ENCODE peak calls at places on chromosomes 6 and 20, in nine cellular contexts. P is AG08395; X is HL-60; I is amygdala; W is foreskin fibroblast; N is activated T-helper 9 cell treated with anti-CD3 and anti-CD28 coated beads, Interleukin-2, amount 50 U/mL, for 16 hours; J is NCI-H446; C is cardiac fibroblast; D is C1 segment of cervical spinal cord. V is an unnamed sample.
A peak's percentile ranks its signal among the peaks of the same experiment; 100 is the strongest.

GRCh38 chr6:145734486-145735355 is 599 bp downstream of the EPM2A start:
- DNase-seq in X (peak; percentile 90), W (peak; percentile 91), D (peak; percentile 69), J (peak; percentile 59), C (peak; percentile 90), N (peak; percentile 54), I (peak; percentile 85), P (peak; percentile 85), V (peak; percentile 72)

GRCh38 chr6:37209461-37210205 is 39.7 kb downstream of the PIM1 start:
- DNase-seq in I (no peak), P (no peak), C (no peak), D (no peak), W (no peak), N (no peak), X (no peak), J (no peak), V (no peak)

GRCh38 chr6:6407061-6407723 is 86.7 kb upstream of the F13A1 start:
- DNase-seq in D (no peak), J (no peak), N (no peak), X (peak; percentile 48), I (no peak), P (peak; percentile 10), W (no peak), C (no peak), V (no peak)

GRCh38 chr6:152571089-152571488 is 66.1 kb downstream of the SYNE1 start:
- DNase-seq in D (no peak), W (no peak), P (no peak), I (no peak), N (no peak), J (no peak), C (peak; percentile 52), X (no peak), V (no peak)

GRCh38 chr20:31606928-31607639 is 2.0 kb downstream of the ID1 start:
- DNase-seq in I (no peak), P (peak; percentile 59), X (no peak), D (no peak), J (peak; percentile 77), C (peak; percentile 59), W (no peak), N (no peak), V (no peak)

GRCh38 chr6:39496951-39497350 is 174.4 kb upstream of the KCNK16 start:
- DNase-seq in W (peak; percentile 46), I (no peak), C (peak; percentile 62), X (no peak), D (no peak), N (no peak), P (peak; percentile 42), J (peak; percentile 64), V (peak; percentile 50)

GRCh38 chr20:63663332-63664066 is 5.4 kb downstream of the RTEL1 start:
- DNase-seq in W (no peak), C (no peak), J (no peak), N (no peak), X (no peak), I (no peak), D (no peak), P (no peak), V (no peak)

GRCh38 chr6:100485268-100485667 is 20.5 kb upstream of the SIM1 start:
- DNase-seq in X (no peak), P (no peak), J (no peak), W (no peak), N (no peak), C (no peak), D (no peak), I (no peak), V (no peak)

GRCh38 chr6:112951829-112952228 is 604.7 kb downstream of the RFPL4B start:
- DNase-seq in J (no peak), N (no peak), I (no peak), W (no peak), C (peak; percentile 40), X (no peak), D (no peak), P (no peak), V (no peak)

GRCh38 chr20:61912665-61913422 is 152.8 kb downstream of the TAF4 start:
- DNase-seq in N (no peak), C (no peak), D (no peak), J (no peak), P (no peak), X (no peak), W (no peak), I (no peak), V (no peak)

V was measured in stromal cell of bone marrow.